ENCODE peak calls at places on chromosomes 6 and 20, in ten cellular contexts. W is cardiac fibroblast; H is HCT116; X is Peyer's patch; Q is AG04450; R is T-helper 17 cell; V is putamen; U is left lung; M is activated naive CD4-positive, alpha-beta T cell; Y is mesenchymal stem cell. A is an unnamed sample.

GRCh38 chr6:162917506-162917905 is 189.7 kb downstream of the PACRG start:
- DNase-seq in U (no peak), Q (no peak), V (peak; percentile 9), W (peak; percentile 19), H (no peak), Y (no peak), M (no peak), R (no peak), X (no peak), A (peak; percentile 13)

GRCh38 chr6:152085533-152085932 is 278.1 kb downstream of the ESR1 start:
- DNase-seq in U (no peak), H (peak; percentile 76), Y (peak; percentile 30), V (no peak), M (no peak), Q (no peak), R (no peak), X (no peak), W (no peak), A (no peak)

GRCh38 chr6:165804331-165805066 is 141.5 kb upstream of the PDE10A start:
- DNase-seq in R (no peak), Y (no peak), U (no peak), X (no peak), Q (no peak), H (no peak), W (peak; percentile 48), M (no peak), V (peak; percentile 18), A (no peak)

GRCh38 chr20:25497586-25498279 is 87.6 kb downstream of the NINL start:
- DNase-seq in U (peak; percentile 71), R (no peak), M (no peak), X (no peak), V (no peak), Q (no peak), H (no peak), W (no peak), Y (no peak), A (no peak)

GRCh38 chr6:1774541-1774940 is 164.8 kb downstream of the FOXC1 start:
- DNase-seq in Y (no peak), V (no peak), H (no peak), U (no peak), W (no peak), R (no peak), Q (no peak), X (no peak), M (no peak), A (no peak)

GRCh38 chr20:23147964-23148720 is 62.0 kb upstream of the CD93 start:
- DNase-seq in M (no peak), V (no peak), Y (peak; percentile 98), Q (no peak), U (peak; percentile 88), R (no peak), X (peak; percentile 56), W (peak; percentile 56), H (peak; percentile 80), A (peak; percentile 54)

GRCh38 chr20:50245561-50246366 is 55.1 kb downstream of the CEBPB start:
- DNase-seq in V (no peak), X (no peak), Y (peak; percentile 84), W (peak; percentile 80), R (no peak), H (peak; percentile 23), Q (no peak), U (no peak), M (no peak), A (peak; percentile 25)

GRCh38 chr6:30981942-30982772 is 1.4 kb upstream of the MUC21 start:
- DNase-seq in Y (peak; percentile 74), H (no peak), W (peak; percentile 75), R (no peak), V (no peak), U (no peak), M (no peak), X (no peak), Q (peak; percentile 39), A (peak; percentile 21)

GRCh38 chr6:111663232-111663631 is 57.6 kb upstream of the TRAF3IP2 start:
- DNase-seq in M (no peak), R (no peak), W (no peak), U (no peak), X (no peak), V (no peak), H (no peak), Y (no peak), Q (no peak), A (no peak)

GRCh38 chr6:134145786-134146185 is 93.4 kb upstream of the SLC2A12 start:
- DNase-seq in R (no peak), U (no peak), Q (no peak), V (no peak), X (no peak), H (no peak), W (peak; percentile 69), M (no peak), Y (no peak), A (no peak)

GRCh38 chr20:4805663-4806449 is 84.1 kb downstream of the PRND start:
- DNase-seq in U (no peak), X (no peak), W (no peak), Q (no peak), H (no peak), M (no peak), V (no peak), R (no peak), Y (no peak), A (no peak)

GRCh38 chr6:112243861-112244415 is 10.4 kb downstream of the LAMA4 start:
- DNase-seq in Q (no peak), V (no peak), H (no peak), M (no peak), U (no peak), R (no peak), Y (no peak), X (no peak), W (no peak), A (no peak)

GRCh38 chr20:37622728-37623127 is 71.1 kb upstream of the CTNNBL1 start:
- DNase-seq in W (no peak), M (no peak), U (no peak), V (no peak), H (no peak), Y (no peak), R (no peak), Q (no peak), X (no peak), A (no peak)

GRCh38 chr6:111361648-111362047 is 121.4 kb downstream of the REV3L start:
- DNase-seq in X (no peak), V (peak; percentile 50), Y (peak; percentile 67), W (peak; percentile 66), R (no peak), U (no peak), M (no peak), H (peak; percentile 10), Q (peak; percentile 15), A (no peak)

GRCh38 chr6:22929228-22929627 is 359.9 kb downstream of the HDGFL1 start:
- DNase-seq in Q (no peak), R (no peak), U (no peak), W (peak; percentile 48), H (no peak), V (no peak), Y (no peak), M (no peak), X (no peak), A (no peak)

GRCh38 chr6:9532621-9533557 is 882.0 kb downstream of the TFAP2A start:
- DNase-seq in X (no peak), V (no peak), H (no peak), U (no peak), Q (no peak), Y (no peak), M (no peak), R (no peak), W (peak; percentile 14), A (no peak)

GRCh38 chr6:80460396-80460912 is 354.0 kb downstream of the BCKDHB start:
- DNase-seq in Q (no peak), M (no peak), V (no peak), U (no peak), W (peak; percentile 43), R (no peak), H (no peak), X (no peak), Y (no peak), A (no peak)

GRCh38 chr6:10315631-10316145 is 99.2 kb downstream of the TFAP2A start:
- DNase-seq in U (no peak), X (no peak), W (no peak), H (no peak), R (no peak), M (no peak), Q (no peak), Y (peak; percentile 14), V (peak; percentile 26), A (no peak)

GRCh38 chr6:72328775-72329174 is 293.1 kb upstream of the KCNQ5 start:
- DNase-seq in W (peak; percentile 19), X (no peak), V (no peak), Y (no peak), H (no peak), M (no peak), R (no peak), Q (no peak), U (no peak), A (no peak)

GRCh38 chr6:75204959-75205775 is 686 bp downstream of the COL12A1 start:
- DNase-seq in U (peak; percentile 81), R (no peak), W (peak; percentile 82), Y (peak; percentile 80), X (no peak), H (no peak), V (no peak), Q (peak; percentile 47), M (no peak), A (no peak)

GRCh38 chr6:109472132-109472995 is 10.7 kb downstream of the ZBTB24 start:
- DNase-seq in M (no peak), R (no peak), H (no peak), X (no peak), V (peak; percentile 68), Y (no peak), Q (no peak), W (no peak), U (no peak), A (no peak)

GRCh38 chr6:34696189-34696738 is 303 bp downstream of the ILRUN start:
- DNase-seq in M (no peak), V (no peak), R (no peak), U (peak; percentile 91), Y (peak; percentile 74), W (peak; percentile 43), Q (no peak), H (no peak), X (no peak), A (no peak)

GRCh38 chr20:57656821-57657536 is 36.8 kb upstream of the ZBP1 start:
- DNase-seq in W (no peak), H (no peak), M (no peak), X (peak; percentile 43), V (no peak), U (no peak), Q (no peak), Y (no peak), R (no peak), A (no peak)

GRCh38 chr6:41939091-41939847 is 2.3 kb downstream of the CCND3 start:
- DNase-seq in Y (peak; percentile 81), U (peak; percentile 90), X (no peak), V (peak; percentile 34), R (no peak), M (no peak), W (peak; percentile 89), Q (no peak), H (no peak), A (no peak)

GRCh38 chr20:19824861-19825260 is 66.8 kb downstream of the RIN2 start:
- DNase-seq in H (no peak), X (no peak), Q (no peak), W (no peak), M (no peak), Y (peak; percentile 67), R (no peak), U (no peak), V (no peak), A (no peak)

GRCh38 chr6:105624055-105624454 is 221.2 kb upstream of the PREP start:
- DNase-seq in W (no peak), V (no peak), H (no peak), X (no peak), U (no peak), Q (no peak), R (no peak), Y (no peak), M (no peak), A (no peak)

GRCh38 chr6:40587240-40588069 is at the start of gene LRFN2:
- DNase-seq in U (peak; percentile 89), R (peak; percentile 19), W (peak; percentile 74), Y (peak; percentile 74), V (peak; percentile 42), Q (peak; percentile 16), M (peak; percentile 56), X (peak; percentile 84), H (peak; percentile 38), A (peak; percentile 8)

GRCh38 chr20:4748847-4749246 is 27.1 kb downstream of the PRND start:
- DNase-seq in H (no peak), V (no peak), M (no peak), W (no peak), X (no peak), R (no peak), Y (no peak), U (no peak), Q (no peak), A (no peak)

A was measured in AG09309.